ENCODE peak calls at places on chromosomes 4 and X, in four cellular contexts. O, N, K and Y are unnamed samples. For H3K4me1, the result is how much of the 10 kb centered on the place peaks cover.

GRCh38 chr4:30757357-30757756 is 37.2 kb downstream of the PCDH7 start:
- DNase-seq in O (no peak), N (no peak), K (no peak), Y (peak)

GRCh38 chr4:18138076-18138665 is 116.6 kb upstream of the LCORL start:
- DNase-seq in O (no peak), N (no peak), K (no peak), Y (no peak)

GRCh38 chr4:2930821-2931764 is 32.1 kb downstream of the NOP14 start:
- DNase-seq in O (no peak), N (no peak), K (no peak), Y (no peak)

GRCh38 chrX:5086388-5086787 is 1142.3 kb downstream of the NLGN4X start:
- DNase-seq in O (no peak), N (no peak), K (no peak), Y (no peak)

GRCh38 chrX:109716431-109717028 is 16.5 kb downstream of the ACSL4 start:
- DNase-seq in O (no peak), N (no peak), K (no peak), Y (peak)

GRCh38 chr4:114040319-114041116 is 61.1 kb upstream of the ARSJ start:
- DNase-seq in O (no peak), N (no peak), K (peak), Y (peak)

GRCh38 chr4:36024901-36025610 is 219.3 kb downstream of the ARAP2 start:
- DNase-seq in O (no peak), N (no peak), K (peak), Y (no peak)

GRCh38 chrX:24231169-24231568 is 81.6 kb downstream of the ZFX start:
- DNase-seq in O (no peak), N (no peak), K (no peak), Y (peak)

GRCh38 chrX:119155416-119156035 is 27.9 kb upstream of the KIAA1210 start:
- DNase-seq in O (no peak), N (no peak), K (no peak), Y (no peak)

GRCh38 chr4:186712690-186713089 is 11.0 kb downstream of the FAT1 start:
- DNase-seq in O (no peak), N (no peak), K (peak), Y (no peak)

GRCh38 chr4:152808670-152809069 is 28.9 kb downstream of the ARFIP1 start:
- DNase-seq in O (no peak), N (no peak), K (peak), Y (no peak)

GRCh38 chr4:113522433-113522832 is 239.1 kb downstream of the CAMK2D start:
- DNase-seq in O (no peak), N (no peak), K (no peak), Y (no peak)

GRCh38 chr4:3639613-3640586 is 107.7 kb upstream of the LRPAP1 start:
- DNase-seq in O (no peak), N (no peak), K (no peak), Y (no peak)

GRCh38 chr4:40990202-40990898 is 224.0 kb downstream of the APBB2 start:
- DNase-seq in O (no peak), N (no peak), K (no peak), Y (peak)

GRCh38 chrX:2693123-2693438 is 2.0 kb downstream of the CD99 start:
- DNase-seq in O (no peak), N (no peak), K (no peak), Y (no peak)

GRCh38 chr4:15469402-15470148 is at the start of gene CC2D2A:
- DNase-seq in O (peak), N (peak), K (peak), Y (peak)

GRCh38 chr4:47561331-47561730 is 76.3 kb downstream of the ATP10D start:
- DNase-seq in O (no peak), N (no peak), K (no peak), Y (no peak)

GRCh38 chr4:164931551-164932324 is 45.7 kb downstream of the TRIM61 start:
- DNase-seq in O (no peak), N (no peak), K (peak), Y (no peak)

GRCh38 chr4:152680988-152681731 is 1.4 kb upstream of the TMEM154 start:
- DNase-seq in O (no peak), N (no peak), K (peak), Y (no peak)

GRCh38 chr4:25347473-25347872 is 29.6 kb upstream of the ANAPC4 start:
- DNase-seq in O (no peak), N (no peak), K (peak), Y (no peak)

GRCh38 chr4:181728567-181728966 is 514.6 kb upstream of the TENM3 start:
- DNase-seq in O (no peak), N (no peak), K (peak), Y (no peak)

GRCh38 chrX:72121381-72121780 is 10.3 kb downstream of the RTL5 start:
- DNase-seq in O (no peak), N (no peak), K (no peak), Y (peak)

GRCh38 chr4:878796-879729 is 53.1 kb downstream of the GAK start:
- DNase-seq in O (no peak), N (no peak), K (no peak), Y (no peak)

GRCh38 chrX:8879750-8880149 is 78.6 kb upstream of the FAM9A start:
- DNase-seq in O (no peak), N (peak), K (peak), Y (no peak)

GRCh38 chrX:133640161-133641015 is 225.1 kb upstream of the GPC4 start:
- DNase-seq in O (peak), N (peak), K (peak), Y (peak)

GRCh38 chr4:6888506-6889071 is 21.0 kb upstream of the TBC1D14 start:
- DNase-seq in O (no peak), N (no peak), K (no peak), Y (no peak)

GRCh38 chr4:44118971-44119680 is 329.5 kb downstream of the KCTD8 start:
- DNase-seq in O (no peak), N (no peak), K (peak), Y (no peak)

GRCh38 chr4:13851541-13851940 is 224.0 kb upstream of the BOD1L1 start:
- DNase-seq in O (no peak), N (no peak), K (no peak), Y (no peak)

GRCh38 chr4:73690051-73690744 is 50.2 kb upstream of the CXCL8 start:
- DNase-seq in O (no peak), N (no peak), K (no peak), Y (no peak)

GRCh38 chr4:73692701-73693100 is 47.7 kb upstream of the CXCL8 start:
- DNase-seq in O (no peak), N (no peak), K (no peak), Y (no peak)

GRCh38 chr4:73691759-73692158 is 48.6 kb upstream of the CXCL8 start:
- DNase-seq in O (no peak), N (no peak), K (no peak), Y (no peak)

GRCh38 chr4:73692284-73692683 is 48.1 kb upstream of the CXCL8 start:
- DNase-seq in O (no peak), N (no peak), K (no peak), Y (no peak)

GRCh38 chr4:73693816-73694215 is 46.6 kb upstream of the CXCL8 start:
- DNase-seq in O (no peak), N (no peak), K (no peak), Y (peak)
- H3K9ac ChIP-seq in O (no peak), N (no peak), K (no peak), Y (no peak)

GRCh38 chrX:101079736-101080135 is 1.1 kb downstream of the TMEM35A start:
- DNase-seq in O (no peak), N (peak), K (no peak), Y (no peak)

GRCh38 chrX:101081257-101081656 is 2.6 kb downstream of the TMEM35A start:
- DNase-seq in O (no peak), N (no peak), K (no peak), Y (no peak)

GRCh38 chrX:101080326-101080725 is 1.6 kb downstream of the TMEM35A start:
- DNase-seq in O (no peak), N (no peak), K (no peak), Y (no peak)

GRCh38 chrX:101079223-101079622 is 544 bp downstream of the TMEM35A start:
- DNase-seq in O (no peak), N (peak), K (no peak), Y (peak)

GRCh38 chrX:101078716-101079115 is at the start of gene TMEM35A:
- DNase-seq in O (no peak), N (peak), K (peak), Y (peak)
- H3K4me3 ChIP-seq in O (peak), N (peak), K (peak), Y (peak)

DNA sequence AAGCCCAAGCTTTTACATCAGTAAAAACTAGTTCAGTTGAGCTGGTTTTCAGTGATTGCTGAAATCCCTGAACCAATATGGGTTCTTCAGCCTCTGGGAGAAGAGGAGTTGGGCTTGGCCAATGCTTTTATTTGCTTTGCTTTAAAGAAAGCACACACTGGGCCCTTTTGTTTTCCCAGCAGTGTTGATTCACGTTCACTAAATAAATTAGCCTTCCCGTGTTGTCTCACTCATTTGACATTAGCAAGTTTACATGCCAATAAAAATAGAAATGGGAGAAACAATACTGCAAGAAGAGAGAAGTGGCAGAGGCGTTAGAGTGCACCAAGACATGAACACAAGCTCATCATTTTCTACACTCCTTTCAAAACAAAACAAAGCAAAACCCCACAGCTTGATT is 136.2 kb downstream of the SHROOM3 start:
- DNase-seq in O (no peak), N (no peak), K (no peak), Y (no peak)
- H3K4me1 ChIP-seq in O (under half), N (under half), K (under half), Y (under half)

GRCh38 chr4:145887241-145887964 is 51.2 kb downstream of the ZNF827 start:
- DNase-seq in O (no peak), N (no peak), K (no peak), Y (peak)
- H3K9ac ChIP-seq in O (no peak), N (no peak), K (no peak), Y (peak)

DNA sequence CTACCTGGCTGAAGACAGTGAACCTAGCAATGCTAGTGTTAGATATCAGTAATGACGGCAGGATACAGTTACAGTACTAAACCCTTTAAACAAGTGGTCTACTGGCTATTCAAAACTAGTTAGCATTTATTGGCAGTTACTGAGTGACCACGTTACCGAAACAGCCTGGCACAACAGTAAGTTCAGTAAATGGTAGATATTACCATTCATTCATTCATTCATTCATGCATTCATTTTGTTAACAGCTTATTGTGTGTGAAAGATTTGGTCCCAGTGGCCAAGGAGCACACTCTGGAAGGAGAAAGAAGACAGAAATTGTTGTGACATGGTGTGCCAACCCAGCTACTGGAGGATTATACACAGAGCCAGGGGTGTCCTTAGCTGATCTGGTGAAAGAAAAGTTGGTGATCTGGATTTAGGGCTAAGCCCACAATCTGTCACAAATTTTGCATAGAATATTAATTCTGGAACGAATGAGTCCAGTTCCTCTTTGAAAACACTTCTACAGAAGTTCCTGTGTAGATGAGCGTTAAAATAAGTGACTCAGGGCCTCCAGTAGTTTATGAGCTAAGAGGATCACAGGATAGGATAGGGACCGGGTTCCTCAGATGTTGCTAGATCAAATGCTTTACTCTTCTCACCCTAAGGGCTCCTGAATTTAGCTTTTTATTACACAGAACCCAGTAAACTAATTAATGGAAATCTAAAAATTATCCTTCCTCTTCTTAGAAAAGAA is 179.1 kb downstream of the CBR4 start:
- DNase-seq in O (no peak), N (no peak), K (no peak), Y (no peak)
- H3K4me3 ChIP-seq in O (no peak), N (peak), K (no peak), Y (peak)

DNA sequence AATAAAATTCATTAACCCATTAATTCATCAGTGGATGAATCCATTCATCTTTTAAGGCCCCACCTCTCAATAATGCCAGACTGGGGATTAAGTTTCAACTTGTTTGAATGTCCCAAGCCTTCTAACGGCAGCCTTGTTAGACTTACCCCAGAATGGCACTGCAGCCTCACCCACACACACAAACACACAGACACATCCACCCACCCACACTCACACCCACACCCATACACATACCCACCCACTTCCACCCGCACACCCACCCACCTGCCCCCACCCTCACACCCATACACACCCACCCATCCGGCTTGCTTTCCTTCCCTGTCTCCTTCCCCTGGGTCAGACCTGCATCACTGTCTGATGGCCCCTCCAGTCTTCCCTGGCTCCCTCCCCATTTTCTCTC is 102.6 kb downstream of the ARHGAP10 start:
- DNase-seq in O (no peak), N (no peak), K (no peak), Y (no peak)
- H3K4me1 ChIP-seq in O (under half), N (under half), K (under half), Y (half or more)

GRCh38 chrX:45794323-45794994 is 593.8 kb upstream of the DIPK2B start:
- DNase-seq in O (no peak), N (no peak), K (no peak), Y (no peak)

GRCh38 chrX:45783002-45783401 is 582.3 kb upstream of the DIPK2B start:
- DNase-seq in O (no peak), N (no peak), K (no peak), Y (no peak)

GRCh38 chrX:45788315-45788714 is 587.6 kb upstream of the DIPK2B start:
- DNase-seq in O (no peak), N (no peak), K (no peak), Y (no peak)

GRCh38 chrX:45784590-45784989 is 583.9 kb upstream of the DIPK2B start:
- DNase-seq in O (no peak), N (no peak), K (no peak), Y (no peak)

GRCh38 chrX:45788941-45789348 is 588.3 kb upstream of the DIPK2B start:
- DNase-seq in O (no peak), N (no peak), K (peak), Y (no peak)
- H3K9ac ChIP-seq in O (no peak), N (no peak), K (no peak), Y (peak)